ENCODE peak calls at places on chromosome X, in five cellular contexts. One of them, this sample, is unnamed.

GRCh38 chrX:112961981-112962380 is 121.3 kb upstream of the AMOT start:
- DNase-seq in astrocyte: peak; percentile 38
- DNase-seq in CD4-positive, alpha-beta T cell: no peak
- DNase-seq in tibial artery: no peak
- DNase-seq in psoas muscle: no peak
- DNase-seq in this sample: no peak

GRCh38 chrX:45775462-45775861 is 574.8 kb upstream of the DIPK2B start:
- DNase-seq in astrocyte: peak; percentile 79
- DNase-seq in CD4-positive, alpha-beta T cell: no peak
- DNase-seq in tibial artery: no peak
- DNase-seq in psoas muscle: no peak
- DNase-seq in this sample: no peak

GRCh38 chrX:13906103-13906502 is 89.2 kb upstream of the GPM6B start:
- DNase-seq in astrocyte: no peak
- DNase-seq in CD4-positive, alpha-beta T cell: no peak
- DNase-seq in tibial artery: no peak
- DNase-seq in psoas muscle: no peak
- DNase-seq in this sample: no peak

GRCh38 chrX:111886678-111887077 is 10.7 kb downstream of the TRPC5OS start:
- DNase-seq in astrocyte: no peak
- DNase-seq in CD4-positive, alpha-beta T cell: no peak
- DNase-seq in tibial artery: no peak
- DNase-seq in psoas muscle: no peak
- DNase-seq in this sample: no peak

GRCh38 chrX:22134681-22135080 is 102.6 kb downstream of the PHEX start:
- DNase-seq in astrocyte: peak; percentile 72
- DNase-seq in CD4-positive, alpha-beta T cell: no peak
- DNase-seq in tibial artery: no peak
- DNase-seq in psoas muscle: no peak
- DNase-seq in this sample: no peak

GRCh38 chrX:149120459-149120858 is 384.6 kb downstream of the IDS start:
- DNase-seq in astrocyte: no peak
- DNase-seq in CD4-positive, alpha-beta T cell: no peak
- DNase-seq in tibial artery: no peak
- DNase-seq in psoas muscle: no peak
- DNase-seq in this sample: no peak

GRCh38 chrX:125786306-125786705 is 379.8 kb downstream of the DCAF12L2 start:
- DNase-seq in astrocyte: no peak
- DNase-seq in CD4-positive, alpha-beta T cell: no peak
- DNase-seq in tibial artery: no peak
- DNase-seq in psoas muscle: no peak
- DNase-seq in this sample: no peak

GRCh38 chrX:45472968-45473367 is 272.3 kb upstream of the DIPK2B start:
- DNase-seq in astrocyte: peak; percentile 65
- DNase-seq in CD4-positive, alpha-beta T cell: no peak
- DNase-seq in tibial artery: no peak
- DNase-seq in psoas muscle: no peak
- DNase-seq in this sample: no peak

GRCh38 chrX:68588653-68589371 is 58.7 kb upstream of the STARD8 start:
- DNase-seq in astrocyte: no peak
- DNase-seq in CD4-positive, alpha-beta T cell: no peak
- DNase-seq in tibial artery: no peak
- DNase-seq in psoas muscle: no peak
- DNase-seq in this sample: no peak

GRCh38 chrX:132490086-132490419 is 1.2 kb upstream of the MBNL3 start:
- DNase-seq in astrocyte: no peak
- DNase-seq in CD4-positive, alpha-beta T cell: no peak
- DNase-seq in tibial artery: no peak
- DNase-seq in psoas muscle: no peak
- DNase-seq in this sample: no peak

GRCh38 chrX:154458116-154458953 is at the start of gene PLXNA3:
- DNase-seq in astrocyte: no peak
- DNase-seq in CD4-positive, alpha-beta T cell: peak; percentile 64
- DNase-seq in tibial artery: no peak
- DNase-seq in psoas muscle: peak; percentile 68
- DNase-seq in this sample: peak; percentile 80

GRCh38 chrX:10636337-10636736 is 16.0 kb upstream of the MID1 start:
- DNase-seq in astrocyte: no peak
- DNase-seq in CD4-positive, alpha-beta T cell: no peak
- DNase-seq in tibial artery: peak; percentile 23
- DNase-seq in psoas muscle: no peak
- DNase-seq in this sample: no peak

GRCh38 chrX:37302569-37302968 is 46.6 kb upstream of the PRRG1 start:
- DNase-seq in astrocyte: no peak
- DNase-seq in CD4-positive, alpha-beta T cell: no peak
- DNase-seq in tibial artery: peak; percentile 18
- DNase-seq in psoas muscle: no peak
- DNase-seq in this sample: no peak

GRCh38 chrX:25721564-25721963 is 416.6 kb upstream of the MAGEB18 start:
- DNase-seq in astrocyte: no peak
- DNase-seq in CD4-positive, alpha-beta T cell: no peak
- DNase-seq in tibial artery: no peak
- DNase-seq in psoas muscle: no peak
- DNase-seq in this sample: no peak

GRCh38 chrX:18885317-18886004 is 98.5 kb downstream of the PHKA2 start:
- DNase-seq in astrocyte: peak; percentile 45
- DNase-seq in CD4-positive, alpha-beta T cell: no peak
- DNase-seq in tibial artery: no peak
- DNase-seq in psoas muscle: no peak
- DNase-seq in this sample: no peak

GRCh38 chrX:152927858-152928760 is 30.2 kb downstream of the ZNF185 start:
- DNase-seq in astrocyte: no peak
- DNase-seq in CD4-positive, alpha-beta T cell: no peak
- DNase-seq in tibial artery: no peak
- DNase-seq in psoas muscle: peak; percentile 32
- DNase-seq in this sample: no peak

GRCh38 chrX:24465524-24465850 is 401 bp downstream of the PDK3 start:
- DNase-seq in astrocyte: no peak
- DNase-seq in CD4-positive, alpha-beta T cell: no peak
- DNase-seq in tibial artery: no peak
- DNase-seq in psoas muscle: no peak
- DNase-seq in this sample: no peak

GRCh38 chrX:84153538-84153937 is 34.5 kb downstream of the RPS6KA6 start:
- DNase-seq in astrocyte: peak; percentile 57
- DNase-seq in CD4-positive, alpha-beta T cell: no peak
- DNase-seq in tibial artery: no peak
- DNase-seq in psoas muscle: no peak
- DNase-seq in this sample: no peak

GRCh38 chrX:56382278-56382677 is 150.1 kb downstream of the KLF8 start:
- DNase-seq in astrocyte: no peak
- DNase-seq in CD4-positive, alpha-beta T cell: no peak
- DNase-seq in tibial artery: no peak
- DNase-seq in psoas muscle: no peak
- DNase-seq in this sample: no peak

GRCh38 chrX:40622741-40623536 is at the start of gene MPC1L:
- DNase-seq in astrocyte: no peak
- DNase-seq in CD4-positive, alpha-beta T cell: no peak
- DNase-seq in tibial artery: no peak
- DNase-seq in psoas muscle: no peak
- DNase-seq in this sample: no peak

GRCh38 chrX:106898462-106898861 is 4.7 kb downstream of the RIPPLY1 start:
- DNase-seq in astrocyte: peak; percentile 23
- DNase-seq in CD4-positive, alpha-beta T cell: no peak
- DNase-seq in tibial artery: no peak
- DNase-seq in psoas muscle: no peak
- DNase-seq in this sample: peak; percentile 52
- TF ChIP-seq CTCF in astrocyte: peak; percentile 28
- TF ChIP-seq CTCF in CD4-positive, alpha-beta T cell: peak; percentile 56
- TF ChIP-seq CTCF in tibial artery: peak; percentile 9
- TF ChIP-seq CTCF in psoas muscle: peak; percentile 39
- TF ChIP-seq CTCF in this sample: peak; percentile 34

GRCh38 chrX:135923353-135923752 is 29.8 kb downstream of the SAGE1 start:
- DNase-seq in astrocyte: no peak
- DNase-seq in CD4-positive, alpha-beta T cell: no peak
- DNase-seq in tibial artery: no peak
- DNase-seq in psoas muscle: no peak
- DNase-seq in this sample: no peak
- TF ChIP-seq CTCF in astrocyte: no peak
- TF ChIP-seq CTCF in CD4-positive, alpha-beta T cell: no peak
- TF ChIP-seq CTCF in tibial artery: no peak
- TF ChIP-seq CTCF in psoas muscle: no peak
- TF ChIP-seq CTCF in this sample: peak; percentile 4

GRCh38 chrX:73850124-73851013 is 287.4 kb downstream of the CHIC1 start:
- DNase-seq in astrocyte: peak; percentile 29
- DNase-seq in CD4-positive, alpha-beta T cell: no peak
- DNase-seq in tibial artery: no peak
- DNase-seq in psoas muscle: peak; percentile 77
- DNase-seq in this sample: peak; percentile 32
- TF ChIP-seq CTCF in astrocyte: no peak
- TF ChIP-seq CTCF in CD4-positive, alpha-beta T cell: no peak
- TF ChIP-seq CTCF in tibial artery: no peak
- TF ChIP-seq CTCF in psoas muscle: no peak
- TF ChIP-seq CTCF in this sample: peak; percentile 6

GRCh38 chrX:49282647-49283011 is 13.0 kb downstream of the PPP1R3F start:
- DNase-seq in astrocyte: peak; percentile 8
- DNase-seq in CD4-positive, alpha-beta T cell: no peak
- DNase-seq in tibial artery: no peak
- DNase-seq in psoas muscle: no peak
- DNase-seq in this sample: no peak
- TF ChIP-seq CTCF in astrocyte: no peak
- TF ChIP-seq CTCF in CD4-positive, alpha-beta T cell: no peak
- TF ChIP-seq CTCF in tibial artery: peak; percentile 25
- TF ChIP-seq CTCF in psoas muscle: no peak
- TF ChIP-seq CTCF in this sample: no peak